ENCODE peak calls at places on chromosomes 13 and 19, in nine cellular contexts. One of them, this sample, is unnamed.
A peak's percentile ranks its signal among the peaks of the same experiment; 100 is the strongest.

GRCh38 chr13:113788413-113789135 is 29.5 kb downstream of the TMEM255B start:
- DNase-seq in T-cell: no peak
- DNase-seq in NCI-H2171 treated with DMSO at 0.1 percent for 48 hours: no peak
- DNase-seq in IMR-90: no peak
- DNase-seq in heart left ventricle: no peak
- DNase-seq in stimulated activated CD8-positive, alpha-beta memory T cell treated with anti-CD3 and anti-CD28 coated beads, Interleukin-7, amount 100 ng/mL, for 48 hours: no peak
- DNase-seq in activated gamma-delta T cell: no peak
- DNase-seq in left ventricle myocardium inferior: no peak
- DNase-seq in hepatic stellate cell: no peak
- DNase-seq in this sample: no peak

GRCh38 chr19:47210689-47211316 is 20.2 kb downstream of the BBC3 start:
- DNase-seq in T-cell: peak; percentile 63
- DNase-seq in NCI-H2171 treated with DMSO at 0.1 percent for 48 hours: peak; percentile 67
- DNase-seq in IMR-90: peak; percentile 80
- DNase-seq in heart left ventricle: peak; percentile 75
- DNase-seq in stimulated activated CD8-positive, alpha-beta memory T cell treated with anti-CD3 and anti-CD28 coated beads, Interleukin-7, amount 100 ng/mL, for 48 hours: peak; percentile 61
- DNase-seq in activated gamma-delta T cell: no peak
- DNase-seq in left ventricle myocardium inferior: peak; percentile 65
- DNase-seq in hepatic stellate cell: peak; percentile 72
- DNase-seq in this sample: peak; percentile 92

GRCh38 chr13:87999791-88000190 is 328.6 kb downstream of the SLITRK5 start:
- DNase-seq in T-cell: no peak
- DNase-seq in NCI-H2171 treated with DMSO at 0.1 percent for 48 hours: no peak
- DNase-seq in IMR-90: no peak
- DNase-seq in heart left ventricle: no peak
- DNase-seq in stimulated activated CD8-positive, alpha-beta memory T cell treated with anti-CD3 and anti-CD28 coated beads, Interleukin-7, amount 100 ng/mL, for 48 hours: no peak
- DNase-seq in activated gamma-delta T cell: no peak
- DNase-seq in left ventricle myocardium inferior: no peak
- DNase-seq in hepatic stellate cell: no peak
- DNase-seq in this sample: peak; percentile 38

GRCh38 chr13:33262997-33263396 is 22.6 kb downstream of the STARD13 start:
- DNase-seq in T-cell: no peak
- DNase-seq in NCI-H2171 treated with DMSO at 0.1 percent for 48 hours: no peak
- DNase-seq in IMR-90: no peak
- DNase-seq in heart left ventricle: no peak
- DNase-seq in stimulated activated CD8-positive, alpha-beta memory T cell treated with anti-CD3 and anti-CD28 coated beads, Interleukin-7, amount 100 ng/mL, for 48 hours: no peak
- DNase-seq in activated gamma-delta T cell: no peak
- DNase-seq in left ventricle myocardium inferior: no peak
- DNase-seq in hepatic stellate cell: no peak
- DNase-seq in this sample: peak; percentile 61

GRCh38 chr19:55258476-55258827 is 365 bp downstream of the PPP6R1 start:
- DNase-seq in T-cell: no peak
- DNase-seq in NCI-H2171 treated with DMSO at 0.1 percent for 48 hours: no peak
- DNase-seq in IMR-90: no peak
- DNase-seq in heart left ventricle: no peak
- DNase-seq in stimulated activated CD8-positive, alpha-beta memory T cell treated with anti-CD3 and anti-CD28 coated beads, Interleukin-7, amount 100 ng/mL, for 48 hours: no peak
- DNase-seq in activated gamma-delta T cell: peak; percentile 49
- DNase-seq in left ventricle myocardium inferior: peak; percentile 31
- DNase-seq in hepatic stellate cell: peak; percentile 69
- DNase-seq in this sample: no peak

GRCh38 chr19:2252481-2253105 is 3.5 kb downstream of the AMH start:
- DNase-seq in T-cell: no peak
- DNase-seq in NCI-H2171 treated with DMSO at 0.1 percent for 48 hours: no peak
- DNase-seq in IMR-90: no peak
- DNase-seq in heart left ventricle: no peak
- DNase-seq in stimulated activated CD8-positive, alpha-beta memory T cell treated with anti-CD3 and anti-CD28 coated beads, Interleukin-7, amount 100 ng/mL, for 48 hours: no peak
- DNase-seq in activated gamma-delta T cell: no peak
- DNase-seq in left ventricle myocardium inferior: no peak
- DNase-seq in hepatic stellate cell: no peak
- DNase-seq in this sample: no peak

GRCh38 chr19:11480927-11481776 is at the start of gene ELAVL3:
- DNase-seq in T-cell: no peak
- DNase-seq in NCI-H2171 treated with DMSO at 0.1 percent for 48 hours: peak; percentile 61
- DNase-seq in IMR-90: no peak
- DNase-seq in heart left ventricle: no peak
- DNase-seq in stimulated activated CD8-positive, alpha-beta memory T cell treated with anti-CD3 and anti-CD28 coated beads, Interleukin-7, amount 100 ng/mL, for 48 hours: no peak
- DNase-seq in activated gamma-delta T cell: no peak
- DNase-seq in left ventricle myocardium inferior: no peak
- DNase-seq in hepatic stellate cell: peak; percentile 44
- DNase-seq in this sample: peak; percentile 13

GRCh38 chr13:98280176-98280510 is 103.1 kb upstream of the RNF113B start:
- DNase-seq in T-cell: no peak
- DNase-seq in NCI-H2171 treated with DMSO at 0.1 percent for 48 hours: no peak
- DNase-seq in IMR-90: no peak
- DNase-seq in heart left ventricle: no peak
- DNase-seq in stimulated activated CD8-positive, alpha-beta memory T cell treated with anti-CD3 and anti-CD28 coated beads, Interleukin-7, amount 100 ng/mL, for 48 hours: no peak
- DNase-seq in activated gamma-delta T cell: no peak
- DNase-seq in left ventricle myocardium inferior: no peak
- DNase-seq in hepatic stellate cell: no peak
- DNase-seq in this sample: no peak

GRCh38 chr19:52535831-52536800 is 8.6 kb downstream of the ZNF808 start:
- DNase-seq in T-cell: peak; percentile 91
- DNase-seq in NCI-H2171 treated with DMSO at 0.1 percent for 48 hours: no peak
- DNase-seq in IMR-90: peak; percentile 61
- DNase-seq in heart left ventricle: peak; percentile 91
- DNase-seq in stimulated activated CD8-positive, alpha-beta memory T cell treated with anti-CD3 and anti-CD28 coated beads, Interleukin-7, amount 100 ng/mL, for 48 hours: peak; percentile 89
- DNase-seq in activated gamma-delta T cell: peak; percentile 76
- DNase-seq in left ventricle myocardium inferior: peak; percentile 94
- DNase-seq in hepatic stellate cell: peak; percentile 63
- DNase-seq in this sample: no peak

GRCh38 chr13:21884965-21885567 is 214.2 kb downstream of the FGF9 start:
- DNase-seq in T-cell: no peak
- DNase-seq in NCI-H2171 treated with DMSO at 0.1 percent for 48 hours: no peak
- DNase-seq in IMR-90: no peak
- DNase-seq in heart left ventricle: no peak
- DNase-seq in stimulated activated CD8-positive, alpha-beta memory T cell treated with anti-CD3 and anti-CD28 coated beads, Interleukin-7, amount 100 ng/mL, for 48 hours: no peak
- DNase-seq in activated gamma-delta T cell: no peak
- DNase-seq in left ventricle myocardium inferior: no peak
- DNase-seq in hepatic stellate cell: no peak
- DNase-seq in this sample: no peak

GRCh38 chr19:8504171-8504570 is 1.7 kb upstream of the PRAM1 start:
- DNase-seq in T-cell: no peak
- DNase-seq in NCI-H2171 treated with DMSO at 0.1 percent for 48 hours: no peak
- DNase-seq in IMR-90: no peak
- DNase-seq in heart left ventricle: no peak
- DNase-seq in stimulated activated CD8-positive, alpha-beta memory T cell treated with anti-CD3 and anti-CD28 coated beads, Interleukin-7, amount 100 ng/mL, for 48 hours: no peak
- DNase-seq in activated gamma-delta T cell: no peak
- DNase-seq in left ventricle myocardium inferior: no peak
- DNase-seq in hepatic stellate cell: no peak
- DNase-seq in this sample: no peak

GRCh38 chr19:6233051-6233826 is 46.5 kb downstream of the MLLT1 start:
- DNase-seq in T-cell: no peak
- DNase-seq in NCI-H2171 treated with DMSO at 0.1 percent for 48 hours: no peak
- DNase-seq in IMR-90: peak; percentile 43
- DNase-seq in heart left ventricle: peak; percentile 89
- DNase-seq in stimulated activated CD8-positive, alpha-beta memory T cell treated with anti-CD3 and anti-CD28 coated beads, Interleukin-7, amount 100 ng/mL, for 48 hours: no peak
- DNase-seq in activated gamma-delta T cell: no peak
- DNase-seq in left ventricle myocardium inferior: peak; percentile 78
- DNase-seq in hepatic stellate cell: no peak
- DNase-seq in this sample: no peak

GRCh38 chr13:20363604-20364003 is 131.5 kb upstream of the GJB6 start:
- DNase-seq in T-cell: no peak
- DNase-seq in NCI-H2171 treated with DMSO at 0.1 percent for 48 hours: no peak
- DNase-seq in IMR-90: no peak
- DNase-seq in heart left ventricle: no peak
- DNase-seq in stimulated activated CD8-positive, alpha-beta memory T cell treated with anti-CD3 and anti-CD28 coated beads, Interleukin-7, amount 100 ng/mL, for 48 hours: no peak
- DNase-seq in activated gamma-delta T cell: no peak
- DNase-seq in left ventricle myocardium inferior: no peak
- DNase-seq in hepatic stellate cell: no peak
- DNase-seq in this sample: peak; percentile 50

GRCh38 chr13:105817011-105817410 is 718.5 kb downstream of the EFNB2 start:
- DNase-seq in T-cell: no peak
- DNase-seq in NCI-H2171 treated with DMSO at 0.1 percent for 48 hours: peak; percentile 52
- DNase-seq in IMR-90: no peak
- DNase-seq in heart left ventricle: no peak
- DNase-seq in stimulated activated CD8-positive, alpha-beta memory T cell treated with anti-CD3 and anti-CD28 coated beads, Interleukin-7, amount 100 ng/mL, for 48 hours: no peak
- DNase-seq in activated gamma-delta T cell: no peak
- DNase-seq in left ventricle myocardium inferior: no peak
- DNase-seq in hepatic stellate cell: no peak
- DNase-seq in this sample: no peak

GRCh38 chr19:11722414-11722813 is 16.3 kb downstream of the ZNF823 start:
- DNase-seq in T-cell: no peak
- DNase-seq in NCI-H2171 treated with DMSO at 0.1 percent for 48 hours: no peak
- DNase-seq in IMR-90: no peak
- DNase-seq in heart left ventricle: no peak
- DNase-seq in stimulated activated CD8-positive, alpha-beta memory T cell treated with anti-CD3 and anti-CD28 coated beads, Interleukin-7, amount 100 ng/mL, for 48 hours: no peak
- DNase-seq in activated gamma-delta T cell: no peak
- DNase-seq in left ventricle myocardium inferior: no peak
- DNase-seq in hepatic stellate cell: no peak
- DNase-seq in this sample: no peak

GRCh38 chr13:50366488-50367174 is 351.4 kb downstream of the KCNRG start:
- DNase-seq in T-cell: no peak
- DNase-seq in NCI-H2171 treated with DMSO at 0.1 percent for 48 hours: peak; percentile 17
- DNase-seq in IMR-90: no peak
- DNase-seq in heart left ventricle: no peak
- DNase-seq in stimulated activated CD8-positive, alpha-beta memory T cell treated with anti-CD3 and anti-CD28 coated beads, Interleukin-7, amount 100 ng/mL, for 48 hours: peak; percentile 32
- DNase-seq in activated gamma-delta T cell: no peak
- DNase-seq in left ventricle myocardium inferior: no peak
- DNase-seq in hepatic stellate cell: no peak
- DNase-seq in this sample: no peak

GRCh38 chr19:23779645-23780044 is 21.0 kb upstream of the ZNF681 start:
- DNase-seq in T-cell: no peak
- DNase-seq in NCI-H2171 treated with DMSO at 0.1 percent for 48 hours: no peak
- DNase-seq in IMR-90: no peak
- DNase-seq in heart left ventricle: no peak
- DNase-seq in stimulated activated CD8-positive, alpha-beta memory T cell treated with anti-CD3 and anti-CD28 coated beads, Interleukin-7, amount 100 ng/mL, for 48 hours: no peak
- DNase-seq in activated gamma-delta T cell: no peak
- DNase-seq in left ventricle myocardium inferior: no peak
- DNase-seq in hepatic stellate cell: no peak
- DNase-seq in this sample: no peak

GRCh38 chr13:96020155-96020575 is 33.0 kb downstream of the UGGT2 start:
- DNase-seq in T-cell: no peak
- DNase-seq in NCI-H2171 treated with DMSO at 0.1 percent for 48 hours: peak; percentile 82
- DNase-seq in IMR-90: peak; percentile 67
- DNase-seq in heart left ventricle: peak; percentile 12
- DNase-seq in stimulated activated CD8-positive, alpha-beta memory T cell treated with anti-CD3 and anti-CD28 coated beads, Interleukin-7, amount 100 ng/mL, for 48 hours: no peak
- DNase-seq in activated gamma-delta T cell: no peak
- DNase-seq in left ventricle myocardium inferior: no peak
- DNase-seq in hepatic stellate cell: peak; percentile 36
- DNase-seq in this sample: peak; percentile 93

GRCh38 chr19:51320258-51320657 is 8.8 kb downstream of the IGLON5 start:
- DNase-seq in T-cell: no peak
- DNase-seq in NCI-H2171 treated with DMSO at 0.1 percent for 48 hours: no peak
- DNase-seq in IMR-90: no peak
- DNase-seq in heart left ventricle: no peak
- DNase-seq in stimulated activated CD8-positive, alpha-beta memory T cell treated with anti-CD3 and anti-CD28 coated beads, Interleukin-7, amount 100 ng/mL, for 48 hours: no peak
- DNase-seq in activated gamma-delta T cell: no peak
- DNase-seq in left ventricle myocardium inferior: no peak
- DNase-seq in hepatic stellate cell: no peak
- DNase-seq in this sample: no peak

GRCh38 chr13:39509616-39510015 is 93.4 kb downstream of the LHFPL6 start:
- DNase-seq in T-cell: no peak
- DNase-seq in NCI-H2171 treated with DMSO at 0.1 percent for 48 hours: no peak
- DNase-seq in IMR-90: no peak
- DNase-seq in heart left ventricle: no peak
- DNase-seq in stimulated activated CD8-positive, alpha-beta memory T cell treated with anti-CD3 and anti-CD28 coated beads, Interleukin-7, amount 100 ng/mL, for 48 hours: no peak
- DNase-seq in activated gamma-delta T cell: no peak
- DNase-seq in left ventricle myocardium inferior: no peak
- DNase-seq in hepatic stellate cell: no peak
- DNase-seq in this sample: no peak

GRCh38 chr13:112248406-112248760 is 127.8 kb upstream of the SPACA7 start:
- DNase-seq in T-cell: no peak
- DNase-seq in NCI-H2171 treated with DMSO at 0.1 percent for 48 hours: no peak
- DNase-seq in IMR-90: no peak
- DNase-seq in heart left ventricle: no peak
- DNase-seq in stimulated activated CD8-positive, alpha-beta memory T cell treated with anti-CD3 and anti-CD28 coated beads, Interleukin-7, amount 100 ng/mL, for 48 hours: no peak
- DNase-seq in activated gamma-delta T cell: no peak
- DNase-seq in left ventricle myocardium inferior: no peak
- DNase-seq in hepatic stellate cell: no peak
- DNase-seq in this sample: no peak

GRCh38 chr19:53091413-53091812 is 11.8 kb downstream of the ZNF160 start:
- DNase-seq in T-cell: no peak
- DNase-seq in NCI-H2171 treated with DMSO at 0.1 percent for 48 hours: no peak
- DNase-seq in IMR-90: no peak
- DNase-seq in heart left ventricle: no peak
- DNase-seq in stimulated activated CD8-positive, alpha-beta memory T cell treated with anti-CD3 and anti-CD28 coated beads, Interleukin-7, amount 100 ng/mL, for 48 hours: no peak
- DNase-seq in activated gamma-delta T cell: no peak
- DNase-seq in left ventricle myocardium inferior: no peak
- DNase-seq in hepatic stellate cell: no peak
- DNase-seq in this sample: no peak

GRCh38 chr13:36192166-36192565 is 22.2 kb downstream of the SOHLH2 start:
- DNase-seq in T-cell: no peak
- DNase-seq in NCI-H2171 treated with DMSO at 0.1 percent for 48 hours: no peak
- DNase-seq in IMR-90: no peak
- DNase-seq in heart left ventricle: no peak
- DNase-seq in stimulated activated CD8-positive, alpha-beta memory T cell treated with anti-CD3 and anti-CD28 coated beads, Interleukin-7, amount 100 ng/mL, for 48 hours: no peak
- DNase-seq in activated gamma-delta T cell: no peak
- DNase-seq in left ventricle myocardium inferior: no peak
- DNase-seq in hepatic stellate cell: no peak
- DNase-seq in this sample: no peak

GRCh38 chr13:73045036-73045435 is 13.8 kb upstream of the KLF5 start:
- DNase-seq in T-cell: no peak
- DNase-seq in NCI-H2171 treated with DMSO at 0.1 percent for 48 hours: no peak
- DNase-seq in IMR-90: no peak
- DNase-seq in heart left ventricle: no peak
- DNase-seq in stimulated activated CD8-positive, alpha-beta memory T cell treated with anti-CD3 and anti-CD28 coated beads, Interleukin-7, amount 100 ng/mL, for 48 hours: no peak
- DNase-seq in activated gamma-delta T cell: no peak
- DNase-seq in left ventricle myocardium inferior: no peak
- DNase-seq in hepatic stellate cell: no peak
- DNase-seq in this sample: no peak

GRCh38 chr19:6963937-6964336 is 57.3 kb downstream of the MBD3L2B start:
- DNase-seq in T-cell: peak; percentile 14
- DNase-seq in NCI-H2171 treated with DMSO at 0.1 percent for 48 hours: no peak
- DNase-seq in IMR-90: no peak
- DNase-seq in heart left ventricle: no peak
- DNase-seq in stimulated activated CD8-positive, alpha-beta memory T cell treated with anti-CD3 and anti-CD28 coated beads, Interleukin-7, amount 100 ng/mL, for 48 hours: peak; percentile 16
- DNase-seq in activated gamma-delta T cell: no peak
- DNase-seq in left ventricle myocardium inferior: no peak
- DNase-seq in hepatic stellate cell: no peak
- DNase-seq in this sample: peak; percentile 28

GRCh38 chr13:40777166-40777956 is 6.4 kb upstream of the MRPS31 start:
- DNase-seq in T-cell: no peak
- DNase-seq in NCI-H2171 treated with DMSO at 0.1 percent for 48 hours: peak; percentile 46
- DNase-seq in IMR-90: peak; percentile 37
- DNase-seq in heart left ventricle: no peak
- DNase-seq in stimulated activated CD8-positive, alpha-beta memory T cell treated with anti-CD3 and anti-CD28 coated beads, Interleukin-7, amount 100 ng/mL, for 48 hours: no peak
- DNase-seq in activated gamma-delta T cell: no peak
- DNase-seq in left ventricle myocardium inferior: no peak
- DNase-seq in hepatic stellate cell: no peak
- DNase-seq in this sample: peak; percentile 78

GRCh38 chr13:74651121-74651520 is 516.9 kb upstream of the KLF12 start:
- DNase-seq in T-cell: no peak
- DNase-seq in NCI-H2171 treated with DMSO at 0.1 percent for 48 hours: no peak
- DNase-seq in IMR-90: no peak
- DNase-seq in heart left ventricle: no peak
- DNase-seq in stimulated activated CD8-positive, alpha-beta memory T cell treated with anti-CD3 and anti-CD28 coated beads, Interleukin-7, amount 100 ng/mL, for 48 hours: no peak
- DNase-seq in activated gamma-delta T cell: no peak
- DNase-seq in left ventricle myocardium inferior: no peak
- DNase-seq in hepatic stellate cell: no peak
- DNase-seq in this sample: no peak

GRCh38 chr13:24112791-24113190 is 47.7 kb upstream of the SPATA13 start:
- DNase-seq in T-cell: no peak
- DNase-seq in NCI-H2171 treated with DMSO at 0.1 percent for 48 hours: no peak
- DNase-seq in IMR-90: peak; percentile 48
- DNase-seq in heart left ventricle: no peak
- DNase-seq in stimulated activated CD8-positive, alpha-beta memory T cell treated with anti-CD3 and anti-CD28 coated beads, Interleukin-7, amount 100 ng/mL, for 48 hours: no peak
- DNase-seq in activated gamma-delta T cell: no peak
- DNase-seq in left ventricle myocardium inferior: no peak
- DNase-seq in hepatic stellate cell: peak; percentile 29
- DNase-seq in this sample: no peak

GRCh38 chr13:26619321-26619720 is 61.8 kb downstream of the WASF3 start:
- DNase-seq in T-cell: no peak
- DNase-seq in NCI-H2171 treated with DMSO at 0.1 percent for 48 hours: no peak
- DNase-seq in IMR-90: peak; percentile 91
- DNase-seq in heart left ventricle: no peak
- DNase-seq in stimulated activated CD8-positive, alpha-beta memory T cell treated with anti-CD3 and anti-CD28 coated beads, Interleukin-7, amount 100 ng/mL, for 48 hours: no peak
- DNase-seq in activated gamma-delta T cell: no peak
- DNase-seq in left ventricle myocardium inferior: no peak
- DNase-seq in hepatic stellate cell: peak; percentile 34
- DNase-seq in this sample: no peak

GRCh38 chr13:24208314-24208713 is 47.8 kb downstream of the SPATA13 start:
- DNase-seq in T-cell: no peak
- DNase-seq in NCI-H2171 treated with DMSO at 0.1 percent for 48 hours: no peak
- DNase-seq in IMR-90: peak; percentile 95
- DNase-seq in heart left ventricle: no peak
- DNase-seq in stimulated activated CD8-positive, alpha-beta memory T cell treated with anti-CD3 and anti-CD28 coated beads, Interleukin-7, amount 100 ng/mL, for 48 hours: no peak
- DNase-seq in activated gamma-delta T cell: no peak
- DNase-seq in left ventricle myocardium inferior: no peak
- DNase-seq in hepatic stellate cell: peak; percentile 64
- DNase-seq in this sample: peak; percentile 29

GRCh38 chr13:21812192-21812626 is 141.3 kb downstream of the FGF9 start:
- DNase-seq in T-cell: no peak
- DNase-seq in NCI-H2171 treated with DMSO at 0.1 percent for 48 hours: peak; percentile 14
- DNase-seq in IMR-90: no peak
- DNase-seq in heart left ventricle: no peak
- DNase-seq in stimulated activated CD8-positive, alpha-beta memory T cell treated with anti-CD3 and anti-CD28 coated beads, Interleukin-7, amount 100 ng/mL, for 48 hours: no peak
- DNase-seq in activated gamma-delta T cell: no peak
- DNase-seq in left ventricle myocardium inferior: no peak
- DNase-seq in hepatic stellate cell: no peak
- DNase-seq in this sample: no peak

This sample was measured in SK-MEL-5.